ENCODE peak calls at places on chromosomes 16 and 17, in four cellular contexts. I is psoas muscle, X is AG04450, D is fibroblast of pulmonary artery. Z is an unnamed sample.

GRCh38 chr16:81876273-81876900 is 97.3 kb downstream of the PLCG2 start:
- DNase-seq in I (no peak), D (no peak), X (no peak), Z (no peak)

GRCh38 chr17:77769215-77769614 is 189.3 kb upstream of the TNRC6C start:
- DNase-seq in I (no peak), D (no peak), X (no peak), Z (no peak)

GRCh38 chr16:52912565-52913173 is 140.0 kb downstream of the CHD9NB start:
- DNase-seq in X (peak; percentile 6), D (peak; percentile 67), I (peak; percentile 51), Z (peak; percentile 1)

GRCh38 chr17:35773674-35774425 is 13.2 kb downstream of the C17orf50 start:
- DNase-seq in X (no peak), I (no peak), D (no peak), Z (no peak)

GRCh38 chr16:90008708-90009145 is 10.5 kb downstream of the DBNDD1 start:
- DNase-seq in X (no peak), I (peak; percentile 49), D (no peak), Z (no peak)

GRCh38 chr16:48524348-48525200 is 85.4 kb downstream of the N4BP1 start:
- DNase-seq in X (no peak), D (no peak), I (no peak), Z (no peak)

GRCh38 chr17:31541559-31541958 is 150.1 kb downstream of the RAB11FIP4 start:
- DNase-seq in D (no peak), X (no peak), I (no peak), Z (no peak)

GRCh38 chr17:65656390-65657250 is 95.2 kb upstream of the AXIN2 start:
- DNase-seq in I (no peak), D (peak; percentile 24), X (no peak), Z (no peak)

GRCh38 chr17:27978689-27979175 is 63.7 kb upstream of the NLK start:
- DNase-seq in D (peak; percentile 83), X (no peak), I (no peak), Z (no peak)

DNA sequence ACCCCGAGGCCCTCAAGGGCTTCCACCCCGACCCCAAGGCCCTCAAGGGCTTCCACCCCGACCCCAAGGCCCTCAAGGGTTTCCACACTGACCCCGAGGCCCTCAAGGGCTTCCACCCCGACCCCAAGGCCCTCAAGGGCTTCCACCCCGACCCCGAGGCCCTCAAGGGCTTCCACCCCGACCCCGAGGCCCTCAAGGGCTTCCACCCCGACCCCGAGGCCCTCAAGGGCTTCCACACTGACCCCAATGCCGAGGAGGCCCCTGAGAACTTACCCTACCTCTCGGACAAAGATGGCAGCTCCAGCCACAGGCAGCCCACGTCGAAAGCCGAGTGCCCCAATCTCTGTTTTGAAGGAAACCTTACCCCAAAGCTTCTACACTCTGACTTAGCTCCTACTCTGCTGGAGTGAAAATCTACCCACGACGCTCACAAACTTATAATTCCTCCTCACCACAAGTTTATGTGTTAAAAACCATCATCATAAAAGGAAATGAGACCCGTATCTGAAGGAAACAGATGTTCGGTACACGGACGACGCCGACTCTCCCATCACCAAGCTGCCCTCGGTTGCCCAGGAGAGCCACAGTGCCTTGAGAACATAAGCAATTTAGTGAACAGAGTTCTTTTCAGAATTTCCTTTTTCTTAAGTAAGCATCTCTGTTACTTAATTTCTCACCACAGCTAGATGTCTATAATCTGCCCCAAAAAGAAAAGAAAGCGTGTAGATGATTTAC is 61.3 kb upstream of the RPH3AL start:
- DNase-seq in X (no peak), I (no peak), D (no peak), Z (no peak)
- TF ChIP-seq CTCF in X (no peak), I (no peak), D (no peak), Z (no peak)

GRCh38 chr17:14304222-14304844 is 3.5 kb downstream of the HS3ST3B1 start:
- DNase-seq in I (no peak), X (no peak), D (no peak), Z (no peak)

GRCh38 chr17:14306602-14307001 is 5.7 kb downstream of the HS3ST3B1 start:
- DNase-seq in D (no peak), I (no peak), X (no peak), Z (no peak)

GRCh38 chr17:14305785-14306496 is 5.1 kb downstream of the HS3ST3B1 start:
- DNase-seq in D (no peak), X (no peak), I (no peak), Z (no peak)

GRCh38 chr17:14303343-14304221 is 2.7 kb downstream of the HS3ST3B1 start:
- DNase-seq in D (no peak), I (no peak), X (no peak), Z (no peak)

DNA sequence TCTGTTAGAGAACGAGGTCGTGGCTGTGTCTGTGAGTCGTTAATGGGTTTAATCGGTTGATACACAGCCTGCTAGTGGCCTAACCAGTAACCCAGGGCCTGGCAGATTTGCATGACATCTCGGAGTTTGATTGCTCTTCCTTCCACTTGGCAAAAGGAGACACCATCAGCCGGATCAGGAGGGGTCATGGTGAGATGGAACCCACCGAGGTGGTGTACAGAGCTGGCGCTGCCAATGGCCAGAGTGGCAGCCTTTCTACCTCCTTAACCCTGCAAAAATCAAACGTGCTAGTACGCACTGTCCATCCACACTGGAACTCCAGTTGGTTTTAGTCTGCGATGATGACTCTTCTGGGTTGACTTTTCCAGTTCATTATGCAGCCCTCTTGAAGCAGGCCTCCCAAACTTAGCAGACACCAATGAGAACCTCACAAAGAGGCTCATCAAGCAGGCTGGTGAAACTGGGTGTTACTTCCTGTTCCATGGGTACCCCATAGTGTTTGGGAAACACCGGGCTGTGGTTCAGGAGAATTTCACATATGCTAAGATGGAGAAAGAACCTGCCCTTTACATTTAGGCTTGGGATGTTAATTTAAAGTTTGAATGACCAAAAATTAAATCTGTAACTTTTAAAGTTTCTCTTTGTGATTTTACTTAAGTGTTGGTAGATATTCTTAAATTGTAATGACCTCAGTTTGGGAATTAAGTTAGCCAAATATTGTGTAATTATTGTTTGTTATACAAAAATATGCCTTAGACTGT is 4.2 kb downstream of the HS3ST3B1 start:
- DNase-seq in I (no peak), D (no peak), X (no peak), Z (no peak)
- H3K4me3 ChIP-seq in I (peak overlapping the region; percentile 74), D (peak overlapping the region; percentile 85), X (peak overlapping the region; percentile 94), Z (peak overlapping the region; percentile 98)

DNA sequence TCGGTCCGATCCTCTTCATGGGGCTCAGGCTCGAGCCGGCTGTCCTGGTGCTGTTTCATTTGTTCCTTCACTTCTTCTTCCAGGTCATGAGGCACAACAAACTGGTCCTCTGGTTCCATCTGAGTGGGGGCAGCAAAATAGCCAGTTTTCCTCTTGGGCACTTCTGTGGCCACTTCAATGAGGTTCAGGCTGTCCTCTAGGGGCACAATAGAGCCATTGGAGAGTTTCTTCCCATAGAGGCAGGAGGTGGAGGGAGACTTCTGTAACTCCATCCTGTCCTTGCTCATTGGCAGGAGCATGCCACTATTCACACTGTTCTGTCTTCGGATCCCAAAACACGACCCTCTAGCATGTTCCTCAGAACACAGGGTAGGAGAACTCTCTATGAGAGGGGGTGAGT is 22.9 kb downstream of the MARVELD3 start:
- DNase-seq in D (no peak), I (no peak), X (no peak), Z (no peak)
- TF ChIP-seq CTCF in D (peak; percentile 48), I (no peak), X (peak; percentile 41), Z (peak; percentile 40)

GRCh38 chr17:82415786-82416185 is 2.4 kb upstream of the HEXD start:
- DNase-seq in D (no peak), I (no peak), X (no peak), Z (no peak)

GRCh38 chr17:82418001-82418986 is at the start of the genes HEXD and OGFOD3:
- DNase-seq in D (peak; percentile 78), X (no peak), I (peak; percentile 91), Z (no peak)

GRCh38 chr17:82416264-82416663 is 1.9 kb upstream of the HEXD start:
- DNase-seq in I (no peak), X (no peak), D (no peak), Z (no peak)

GRCh38 chr17:82416771-82417170 is 1.4 kb upstream of the HEXD start:
- DNase-seq in D (no peak), X (no peak), I (no peak), Z (no peak)

DNA sequence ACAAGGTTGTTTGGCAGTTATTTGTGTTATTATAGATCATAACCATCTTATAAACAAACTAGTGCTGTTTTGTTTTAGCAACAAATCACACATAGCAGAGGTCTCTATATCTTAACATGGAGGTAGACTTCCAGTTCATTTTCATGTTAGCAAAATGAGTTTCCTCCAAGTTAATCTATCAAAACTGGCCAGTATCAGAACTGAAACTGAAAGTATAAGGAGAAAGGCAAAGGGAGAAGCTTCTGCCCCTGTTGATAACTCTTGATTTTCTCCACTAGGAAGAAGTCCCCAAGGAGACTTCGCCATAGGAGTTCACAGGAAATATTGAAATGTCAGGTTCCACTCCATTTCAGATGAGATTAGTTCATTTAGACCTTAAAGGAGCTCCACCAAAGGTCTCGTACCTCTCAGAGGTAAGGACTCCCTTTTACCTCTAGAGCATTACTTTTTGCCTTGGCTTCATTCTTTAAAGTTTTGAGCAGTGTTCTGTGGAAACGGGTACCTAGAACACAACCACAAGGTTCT is 1.1 kb upstream of the OGFOD3 start:
- DNase-seq in D (no peak), X (no peak), I (no peak), Z (no peak)
- H3K4me3 ChIP-seq in D (peak overlapping the region; percentile 79), X (peak overlapping the region; percentile 82), I (peak overlapping the region; percentile 92), Z (peak overlapping the region; percentile 80)

GRCh38 chr17:13306310-13306962 is 288.6 kb upstream of the ELAC2 start:
- DNase-seq in X (peak; percentile 46), I (no peak), D (peak; percentile 86), Z (peak; percentile 14)
- TF ChIP-seq CTCF in X (peak; percentile 62), I (no peak), D (peak; percentile 54), Z (peak; percentile 30)

GRCh38 chr16:2036200-2036966 is 9.7 kb downstream of the NHERF2 start:
- DNase-seq in I (no peak), X (no peak), D (no peak), Z (no peak)
- H3K4me3 ChIP-seq in I (peak overlapping the region; percentile 53), X (peak overlapping the region; percentile 20), D (no peak overlapping the region), Z (peak overlapping the region; percentile 29)

Z was measured in AG04449.